ENCODE peak calls at places on chromosomes 3 and 15, in eight cellular contexts. I is NCI-H2029 treated with DMSO at 0.1 percent for 48 hours, X is stomach, R is HFFc6, L is Ammon's horn, H is neural crest cell, P is anterior cingulate cortex, G is SK-MEL-5. M is an unnamed sample.

GRCh38 chr3:78604328-78604727 is 1163.5 kb downstream of the ROBO1 start:
- DNase-seq in I (no peak), X (no peak), R (peak; percentile 43), L (no peak), H (no peak), P (no peak), G (no peak), M (no peak)

GRCh38 chr3:45907769-45908705 is 21.7 kb downstream of the CCR9 start:
- DNase-seq in I (no peak), X (no peak), R (peak; percentile 51), L (no peak), H (no peak), P (no peak), G (no peak), M (no peak)

GRCh38 chr15:91928676-91929075 is 75.2 kb downstream of the SLCO3A1 start:
- DNase-seq in I (no peak), X (no peak), R (no peak), L (no peak), H (no peak), P (no peak), G (no peak), M (no peak)

GRCh38 chr3:179149239-179149887 is 1.2 kb downstream of the PIK3CA start:
- DNase-seq in I (peak; percentile 38), X (no peak), R (no peak), L (peak; percentile 44), H (no peak), P (no peak), G (peak; percentile 26), M (no peak)

GRCh38 chr15:23877502-23878412 is 190.7 kb upstream of the NDN start:
- DNase-seq in I (peak; percentile 17), X (peak; percentile 52), R (no peak), L (peak; percentile 43), H (peak; percentile 60), P (peak; percentile 5), G (peak; percentile 79), M (peak; percentile 62)

GRCh38 chr3:30635072-30635471 is 28.7 kb downstream of the TGFBR2 start:
- DNase-seq in I (no peak), X (no peak), R (no peak), L (no peak), H (no peak), P (no peak), G (no peak), M (no peak)

GRCh38 chr3:193451881-193452280 is 73.3 kb upstream of the ATP13A5 start:
- DNase-seq in I (no peak), X (no peak), R (no peak), L (no peak), H (no peak), P (no peak), G (no peak), M (no peak)

GRCh38 chr3:16439848-16440708 is 73.4 kb downstream of the RFTN1 start:
- DNase-seq in I (no peak), X (no peak), R (no peak), L (no peak), H (no peak), P (no peak), G (no peak), M (no peak)

GRCh38 chr3:9226326-9226725 is 23.1 kb downstream of the SRGAP3 start:
- DNase-seq in I (no peak), X (no peak), R (peak; percentile 48), L (no peak), H (no peak), P (no peak), G (no peak), M (no peak)

GRCh38 chr3:167861649-167862048 is 126.1 kb downstream of the SERPINI1 start:
- DNase-seq in I (no peak), X (no peak), R (no peak), L (no peak), H (no peak), P (no peak), G (no peak), M (no peak)

GRCh38 chr15:31279221-31280036 is 47.2 kb upstream of the KLF13 start:
- DNase-seq in I (peak; percentile 12), X (peak; percentile 25), R (no peak), L (no peak), H (peak; percentile 3), P (no peak), G (no peak), M (no peak)

GRCh38 chr15:57552678-57553334 is 38.9 kb upstream of the MYZAP start:
- DNase-seq in I (no peak), X (no peak), R (no peak), L (no peak), H (no peak), P (no peak), G (no peak), M (no peak)

GRCh38 chr3:157360044-157360443 is 76.6 kb upstream of the PTX3 start:
- DNase-seq in I (no peak), X (no peak), R (peak; percentile 87), L (no peak), H (no peak), P (no peak), G (no peak), M (no peak)

GRCh38 chr15:69718916-69719315 is 266.3 kb downstream of the RPLP1 start:
- DNase-seq in I (no peak), X (no peak), R (no peak), L (peak; percentile 73), H (no peak), P (peak; percentile 35), G (peak; percentile 4), M (no peak)

GRCh38 chr3:31077826-31078225 is 183.4 kb upstream of the GADL1 start:
- DNase-seq in I (no peak), X (no peak), R (peak; percentile 28), L (no peak), H (no peak), P (no peak), G (no peak), M (no peak)

GRCh38 chr3:194099215-194099614 is 36.7 kb upstream of the HES1 start:
- DNase-seq in I (no peak), X (no peak), R (no peak), L (no peak), H (no peak), P (no peak), G (peak; percentile 12), M (no peak)

GRCh38 chr15:58065445-58066041 is at the start of gene ALDH1A2:
- DNase-seq in I (no peak), X (no peak), R (no peak), L (no peak), H (peak; percentile 12), P (no peak), G (no peak), M (no peak)

GRCh38 chr3:99509224-99509623 is 129.2 kb upstream of the COL8A1 start:
- DNase-seq in I (no peak), X (no peak), R (peak; percentile 80), L (no peak), H (no peak), P (no peak), G (no peak), M (no peak)

GRCh38 chr3:11671648-11672100 is 28.0 kb upstream of the VGLL4 start:
- DNase-seq in I (no peak), X (no peak), R (peak; percentile 36), L (peak; percentile 68), H (no peak), P (no peak), G (no peak), M (no peak)

GRCh38 chr3:61466357-61466756 is 95.0 kb upstream of the PTPRG start:
- DNase-seq in I (no peak), X (no peak), R (no peak), L (no peak), H (no peak), P (no peak), G (no peak), M (no peak)

GRCh38 chr3:123153821-123154323 is 47.9 kb upstream of the SEC22A start:
- DNase-seq in I (no peak), X (no peak), R (no peak), L (no peak), H (no peak), P (no peak), G (no peak), M (no peak)

GRCh38 chr15:87849181-87849580 is 407.4 kb downstream of the NTRK3 start:
- DNase-seq in I (no peak), X (no peak), R (no peak), L (no peak), H (no peak), P (no peak), G (no peak), M (no peak)

GRCh38 chr3:98817546-98817945 is 54.4 kb downstream of the ST3GAL6 start:
- DNase-seq in I (peak; percentile 26), X (no peak), R (peak; percentile 61), L (peak; percentile 47), H (no peak), P (no peak), G (peak; percentile 77), M (peak; percentile 42)

GRCh38 chr3:15368561-15369135 is 36.3 kb upstream of the SH3BP5 start:
- DNase-seq in I (no peak), X (no peak), R (no peak), L (no peak), H (no peak), P (no peak), G (no peak), M (no peak)

GRCh38 chr15:25242166-25242879 is 196.5 kb downstream of the UBE3A start:
- DNase-seq in I (no peak), X (no peak), R (no peak), L (no peak), H (no peak), P (no peak), G (no peak), M (no peak)

GRCh38 chr3:129343643-129344360 is 65.1 kb downstream of the HMCES start:
- DNase-seq in I (no peak), X (peak; percentile 56), R (no peak), L (no peak), H (peak; percentile 37), P (no peak), G (no peak), M (peak; percentile 93)

GRCh38 chr3:66904816-66905543 is 93.1 kb upstream of the KBTBD8 start:
- DNase-seq in I (no peak), X (no peak), R (no peak), L (no peak), H (no peak), P (no peak), G (no peak), M (no peak)

GRCh38 chr3:20225769-20226168 is 39.8 kb upstream of the SGO1 start:
- DNase-seq in I (no peak), X (no peak), R (peak; percentile 57), L (peak; percentile 62), H (no peak), P (no peak), G (peak; percentile 76), M (peak; percentile 49)

GRCh38 chr3:42661593-42662022 is 8.1 kb downstream of the ZBTB47 start:
- DNase-seq in I (no peak), X (no peak), R (no peak), L (no peak), H (no peak), P (no peak), G (no peak), M (no peak)

GRCh38 chr3:1830851-1831250 is 267.8 kb upstream of the CNTN4 start:
- DNase-seq in I (no peak), X (no peak), R (no peak), L (no peak), H (no peak), P (no peak), G (no peak), M (no peak)

GRCh38 chr3:135168822-135169221 is 373.8 kb downstream of the EPHB1 start:
- DNase-seq in I (no peak), X (no peak), R (no peak), L (no peak), H (no peak), P (no peak), G (no peak), M (no peak)

GRCh38 chr3:186628756-186629155 is 11.4 kb upstream of the FETUB start:
- DNase-seq in I (no peak), X (no peak), R (no peak), L (no peak), H (no peak), P (no peak), G (no peak), M (no peak)

GRCh38 chr3:50242778-50243551 is 7.0 kb downstream of the GNAI2 start:
- DNase-seq in I (no peak), X (peak; percentile 50), R (no peak), L (peak; percentile 76), H (no peak), P (no peak), G (no peak), M (no peak)

GRCh38 chr3:134658555-134658954 is 7.7 kb upstream of the KY start:
- DNase-seq in I (no peak), X (no peak), R (no peak), L (peak; percentile 27), H (no peak), P (no peak), G (no peak), M (no peak)

M was measured in HuH-7.